ENCODE peak calls at places on chromosomes 3 and 15, in six cellular contexts. E is CD4-positive, alpha-beta memory T cell; K is fibroblast of lung; M is mesendoderm; V is bronchial epithelial cell; F is AG04450. L is an unnamed sample. For H3K27me3, the result is how much of the 10 kb centered on the place peaks cover.

GRCh38 chr3:122754867-122755835 is 38.5 kb downstream of the HSPBAP1 start:
- DNase-seq in E (peak), K (peak), M (peak), V (peak), F (no peak), L (peak)

GRCh38 chr3:112734171-112734570 is 93.2 kb upstream of the CCDC80 start:
- DNase-seq in E (no peak), K (no peak), M (no peak), V (peak), F (no peak), L (no peak)

GRCh38 chr15:98121514-98121913 is 161.0 kb downstream of the ARRDC4 start:
- DNase-seq in E (no peak), K (no peak), M (no peak), V (no peak), F (no peak), L (no peak)

GRCh38 chr3:124132813-124133212 is 140.9 kb upstream of the ROPN1 start:
- DNase-seq in E (no peak), K (no peak), M (no peak), V (no peak), F (no peak), L (no peak)

GRCh38 chr3:17032407-17033034 is 147.8 kb downstream of the PLCL2 start:
- DNase-seq in E (no peak), K (peak), M (peak), V (peak), F (no peak), L (no peak)

GRCh38 chr15:43285609-43286037 is 18.9 kb upstream of the TGM5 start:
- DNase-seq in E (peak), K (peak), M (peak), V (peak), F (peak), L (peak)

GRCh38 chr15:68384451-68385239 is 47.3 kb downstream of the ITGA11 start:
- DNase-seq in E (no peak), K (peak), M (no peak), V (peak), F (peak), L (no peak)

GRCh38 chr3:159884661-159885402 is 103.8 kb upstream of the IL12A start:
- DNase-seq in E (peak), K (peak), M (peak), V (peak), F (no peak), L (peak)

GRCh38 chr15:52653451-52653964 is 25.7 kb downstream of the ATOSA start:
- DNase-seq in E (no peak), K (peak), M (peak), V (peak), F (peak), L (no peak)

GRCh38 chr3:22981176-22981575 is 222.0 kb upstream of the UBE2E2 start:
- DNase-seq in E (no peak), K (peak), M (no peak), V (no peak), F (no peak), L (no peak)

GRCh38 chr3:152385761-152386160 is 117.0 kb downstream of the MBNL1 start:
- DNase-seq in E (no peak), K (peak), M (peak), V (no peak), F (peak), L (no peak)

GRCh38 chr3:37136067-37136466 is 38.3 kb downstream of the LRRFIP2 start:
- DNase-seq in E (no peak), K (peak), M (no peak), V (no peak), F (no peak), L (no peak)

GRCh38 chr3:85481411-85482192 is 522.8 kb downstream of the CADM2 start:
- DNase-seq in E (no peak), K (no peak), M (no peak), V (no peak), F (no peak), L (no peak)

GRCh38 chr3:46078712-46079400 is 51.6 kb upstream of the XCR1 start:
- DNase-seq in E (peak), K (peak), M (peak), V (peak), F (peak), L (peak)

GRCh38 chr15:77673801-77674317 is 41.1 kb upstream of the LINGO1 start:
- DNase-seq in E (no peak), K (no peak), M (no peak), V (no peak), F (no peak), L (no peak)
- H3K27me3 ChIP-seq in E (under half), K (under half), M (under half), V (under half), F (under half), L (under half)

GRCh38 chr15:49793943-49794342 is 173.1 kb downstream of the DTWD1 start:
- DNase-seq in E (no peak), K (no peak), M (no peak), V (no peak), F (no peak), L (no peak)

GRCh38 chr15:49789436-49789835 is 168.6 kb downstream of the DTWD1 start:
- DNase-seq in E (no peak), K (no peak), M (no peak), V (no peak), F (no peak), L (no peak)
- H3K4me3 ChIP-seq in E (no peak), K (no peak), M (no peak), V (no peak), F (no peak), L (no peak)

GRCh38 chr3:71891483-71891882 is 106.5 kb upstream of the PROK2 start:
- DNase-seq in E (no peak), K (no peak), M (no peak), V (no peak), F (no peak), L (no peak)

GRCh38 chr3:71885001-71885400 is 100.1 kb upstream of the PROK2 start:
- DNase-seq in E (no peak), K (no peak), M (peak), V (no peak), F (no peak), L (no peak)

GRCh38 chr3:71890356-71890931 is 105.5 kb upstream of the PROK2 start:
- DNase-seq in E (no peak), K (no peak), M (no peak), V (no peak), F (no peak), L (no peak)

GRCh38 chr3:71881732-71882131 is 96.8 kb upstream of the PROK2 start:
- DNase-seq in E (no peak), K (no peak), M (no peak), V (no peak), F (no peak), L (no peak)

GRCh38 chr3:71887256-71887655 is 102.3 kb upstream of the PROK2 start:
- DNase-seq in E (no peak), K (no peak), M (no peak), V (no peak), F (no peak), L (no peak)
- H3K27me3 ChIP-seq in E (under half), K (under half), M (under half), V (under half), F (under half), L (under half)

DNA sequence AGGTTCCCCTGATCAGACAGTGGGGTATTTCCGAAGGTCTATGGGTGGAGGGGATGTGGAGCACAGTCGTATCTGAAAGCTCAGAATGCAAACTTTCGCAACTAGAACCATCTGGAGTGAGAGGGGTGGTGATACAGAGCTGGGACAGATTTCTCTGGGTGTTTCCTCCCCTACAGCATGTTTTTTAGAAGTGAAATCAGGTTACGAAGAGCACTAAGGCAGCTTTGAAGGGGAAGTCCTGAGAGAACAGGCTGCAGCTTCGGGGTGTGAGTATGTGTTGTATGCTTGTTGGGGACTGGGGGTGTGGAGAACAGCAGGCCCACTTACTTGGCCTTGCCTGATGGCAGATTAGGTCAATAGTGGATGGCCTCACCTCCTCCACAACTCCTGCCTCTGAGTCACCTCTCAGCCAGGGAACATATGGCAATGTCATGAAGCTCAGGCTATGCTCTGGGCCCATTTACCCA is 107.1 kb upstream of the RASGRP1 start:
- DNase-seq in E (peak), K (no peak), M (no peak), V (peak), F (no peak), L (no peak)
- H3K4me3 ChIP-seq in E (peak), K (no peak), M (no peak), V (no peak), F (no peak), L (no peak)

GRCh38 chr3:108008106-108008505 is 82.7 kb downstream of the CD47 start:
- DNase-seq in E (no peak), K (no peak), M (no peak), V (no peak), F (no peak), L (no peak)

GRCh38 chr3:108006077-108006675 is 84.7 kb downstream of the CD47 start:
- DNase-seq in E (no peak), K (peak), M (no peak), V (peak), F (no peak), L (no peak)

GRCh38 chr3:108001457-108001856 is 89.4 kb downstream of the CD47 start:
- DNase-seq in E (no peak), K (no peak), M (no peak), V (peak), F (no peak), L (no peak)

GRCh38 chr3:108006901-108007331 is 83.9 kb downstream of the CD47 start:
- DNase-seq in E (no peak), K (no peak), M (no peak), V (no peak), F (no peak), L (no peak)

DNA sequence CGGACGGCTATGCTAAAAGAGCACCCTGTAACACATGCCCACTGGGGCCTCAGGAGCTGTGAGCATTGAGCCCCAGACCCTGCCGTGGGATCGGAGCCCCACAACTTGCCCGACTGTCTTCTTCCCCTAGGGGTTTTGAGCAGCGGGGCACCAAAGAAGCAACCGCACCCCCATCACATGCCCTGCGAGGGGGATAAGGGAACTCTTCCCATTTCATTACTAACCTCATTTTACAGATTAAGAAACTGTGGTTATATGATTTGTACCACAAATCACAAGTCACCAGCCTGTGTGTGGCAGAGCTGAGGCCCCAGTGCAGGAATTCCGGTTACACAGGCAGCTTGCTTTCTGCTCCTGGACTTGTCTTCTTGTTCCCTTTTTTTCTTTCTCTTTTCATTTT is 86.2 kb downstream of the CD47 start:
- DNase-seq in E (no peak), K (no peak), M (no peak), V (no peak), F (no peak), L (no peak)
- H3K27me3 ChIP-seq in E (under half), K (under half), M (under half), V (under half), F (under half), L (under half)

GRCh38 chr15:75050283-75050682 is 26.9 kb downstream of the PPCDC start:
- DNase-seq in E (no peak), K (no peak), M (no peak), V (no peak), F (no peak), L (no peak)

GRCh38 chr15:75051711-75052110 is 28.3 kb downstream of the PPCDC start:
- DNase-seq in E (no peak), K (no peak), M (no peak), V (no peak), F (no peak), L (no peak)

GRCh38 chr15:75049392-75049791 is 26.0 kb downstream of the PPCDC start:
- DNase-seq in E (no peak), K (peak), M (no peak), V (no peak), F (no peak), L (no peak)

GRCh38 chr15:75052972-75053747 is 29.8 kb downstream of the PPCDC start:
- DNase-seq in E (no peak), K (no peak), M (no peak), V (no peak), F (no peak), L (no peak)

DNA sequence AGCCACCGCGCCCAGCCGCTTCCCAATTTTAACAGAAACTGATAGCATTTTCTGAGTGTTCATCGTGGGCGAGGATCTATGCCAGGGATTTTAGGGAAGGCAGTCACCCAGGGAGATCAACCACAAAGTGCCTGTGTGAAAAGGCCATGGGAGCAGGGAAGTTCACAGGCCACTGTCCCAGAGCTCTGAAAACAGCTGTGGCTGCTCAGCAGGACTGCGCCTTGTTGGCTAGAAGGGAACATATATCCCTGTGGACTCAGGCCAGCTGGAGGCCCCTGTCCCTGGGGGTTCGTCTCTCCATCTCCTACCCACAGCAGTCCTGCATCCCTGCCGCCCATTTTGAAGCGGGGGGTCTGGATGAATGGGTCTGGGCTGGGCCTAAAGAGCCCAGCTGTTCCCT is 27.8 kb downstream of the PPCDC start:
- DNase-seq in E (no peak), K (peak), M (no peak), V (no peak), F (no peak), L (no peak)
- H3K4me3 ChIP-seq in E (no peak), K (no peak), M (no peak), V (no peak), F (no peak), L (no peak)

DNA sequence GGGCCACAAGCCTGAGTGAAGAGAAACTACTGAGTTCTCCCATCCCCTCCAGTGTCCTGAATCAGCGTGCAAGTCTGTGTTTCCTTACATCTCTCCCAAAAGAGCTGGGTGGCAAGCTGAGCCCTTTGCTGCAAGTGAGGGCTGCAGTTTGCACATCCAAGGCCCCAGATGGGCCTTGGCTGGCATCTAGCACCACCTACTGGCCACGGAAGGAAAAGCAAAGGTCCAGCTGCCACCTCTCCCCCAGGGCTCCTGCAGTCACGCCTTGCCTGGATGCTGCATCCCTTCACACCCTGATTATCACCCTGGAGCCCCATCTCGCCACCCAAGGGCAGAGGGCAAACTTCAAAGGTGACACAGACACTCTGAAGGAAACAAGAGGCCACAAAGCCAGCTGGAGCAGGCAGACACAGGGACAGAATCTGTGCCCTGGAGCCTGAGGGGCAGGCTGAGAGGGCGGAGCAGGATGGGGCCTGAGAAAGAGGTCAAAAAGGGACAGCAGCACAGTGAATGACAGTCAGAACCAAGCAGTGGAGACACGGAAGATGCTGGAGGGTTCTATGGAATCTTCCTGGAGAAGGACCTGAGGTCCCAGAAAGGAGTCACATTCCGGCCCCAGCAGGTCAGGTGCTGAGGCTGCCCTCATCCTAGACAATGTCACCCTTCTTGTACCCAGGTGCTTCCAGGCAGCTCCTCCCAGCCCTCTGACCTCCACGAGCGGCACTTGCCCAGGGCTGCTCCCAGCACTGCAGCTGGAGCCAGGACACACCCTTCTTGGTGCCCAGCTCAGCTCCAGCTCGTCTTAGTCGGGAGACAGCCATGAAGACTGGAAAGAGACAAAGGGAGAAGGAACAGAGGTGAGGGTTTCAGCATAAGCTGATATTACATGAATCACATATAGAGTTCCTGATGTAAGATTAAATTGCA is 18.3 kb upstream of the NTRK3 start:
- DNase-seq in E (peak), K (peak), M (peak), V (peak), F (peak), L (peak)
- H3K27me3 ChIP-seq in E (under half), K (under half), M (under half), V (under half), F (under half), L (under half)

DNA sequence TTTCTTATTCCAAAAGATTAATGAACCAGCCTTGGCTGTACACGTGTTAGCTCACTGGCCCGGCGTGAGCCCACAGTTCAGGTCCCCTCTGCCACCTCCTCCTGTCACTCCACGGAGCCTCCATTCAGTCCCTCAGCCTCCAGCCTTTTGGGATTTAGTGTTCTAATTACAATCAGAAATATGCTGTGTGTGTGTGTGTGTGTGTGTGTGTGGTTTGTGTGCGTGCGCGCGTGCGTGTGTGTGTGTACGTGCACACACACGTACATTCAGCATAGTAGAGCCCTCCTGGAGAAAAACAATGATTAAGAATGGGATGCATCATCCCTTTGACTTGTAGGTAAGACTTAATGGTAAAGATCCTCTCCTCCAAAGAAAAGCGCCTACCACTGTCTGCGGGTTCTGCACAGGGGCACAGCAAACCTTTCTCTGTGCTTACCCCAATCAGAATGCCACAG is 791 bp downstream of the CA12 start:
- DNase-seq in E (no peak), K (peak), M (no peak), V (peak), F (no peak), L (no peak)
- H3K4me3 ChIP-seq in E (no peak), K (peak), M (peak), V (peak), F (peak), L (peak)

L was measured in H7.